ENCODE peak calls at places on chromosomes 16 and 17, in four cellular contexts. B is GM12878, A is SK-N-SH, X is K562. O is an unnamed sample.

GRCh38 chr16:87806608-87807546 is 41.1 kb upstream of the KLHDC4 start:
- DNase-seq in B (no peak), X (peak), A (peak), O (no peak)

GRCh38 chr16:75322706-75323105 is 71.3 kb upstream of the BCAR1 start:
- DNase-seq in A (no peak), B (no peak), X (no peak), O (no peak)

GRCh38 chr16:87035053-87035452 is 282.1 kb downstream of the C16orf95 start:
- DNase-seq in X (no peak), B (no peak), A (no peak), O (no peak)

GRCh38 chr17:70080541-70081347 is 5.7 kb downstream of the KCNJ16 start:
- DNase-seq in X (no peak), A (no peak), B (no peak), O (no peak)

GRCh38 chr17:71757956-71758355 is 362.9 kb upstream of the SOX9 start:
- DNase-seq in X (no peak), B (no peak), A (no peak), O (no peak)

GRCh38 chr17:80081596-80081995 is 19.8 kb upstream of the GAA start:
- DNase-seq in A (no peak), B (no peak), X (no peak), O (no peak)

GRCh38 chr17:66655861-66656260 is 179.1 kb upstream of the CACNG5 start:
- DNase-seq in X (peak), A (no peak), B (no peak), O (no peak)

GRCh38 chr16:9647981-9648701 is 534.1 kb downstream of the GRIN2A start:
- DNase-seq in B (no peak), A (peak), X (peak), O (no peak)

GRCh38 chr17:77332034-77332971 is 191.5 kb downstream of the SEC14L1 start:
- DNase-seq in B (no peak), X (no peak), A (no peak), O (no peak)

GRCh38 chr17:74860229-74860998 is 729 bp upstream of the GRIN2C start:
- DNase-seq in A (peak), B (no peak), X (no peak), O (peak)

GRCh38 chr17:29079887-29080286 is 36.9 kb downstream of the PIPOX start:
- DNase-seq in X (no peak), A (no peak), B (no peak), O (no peak)

GRCh38 chr17:59699786-59700185 is 7.4 kb downstream of the PTRH2 start:
- DNase-seq in A (no peak), B (no peak), X (no peak), O (no peak)

GRCh38 chr17:59520276-59520675 is 45.1 kb upstream of the DHX40 start:
- DNase-seq in B (no peak), A (no peak), X (no peak), O (no peak)

GRCh38 chr17:45410144-45411091 is 22.3 kb downstream of the ARHGAP27 start:
- DNase-seq in A (peak), X (no peak), B (no peak), O (no peak)

GRCh38 chr16:24906199-24906808 is 60.5 kb downstream of the SLC5A11 start:
- DNase-seq in X (no peak), B (no peak), A (no peak), O (no peak)

GRCh38 chr17:30005709-30006320 is 64.4 kb downstream of the EFCAB5 start:
- DNase-seq in A (no peak), B (no peak), X (peak), O (no peak)

GRCh38 chr16:20971420-20971819 is 70.8 kb downstream of the LYRM1 start:
- DNase-seq in A (no peak), X (no peak), B (no peak), O (no peak)

GRCh38 chr17:78621720-78622490 is 44.7 kb upstream of the DNAH17 start:
- DNase-seq in A (no peak), B (no peak), X (no peak), O (no peak)

GRCh38 chr17:34758316-34758715 is 178.9 kb downstream of the TMEM132E start:
- DNase-seq in A (no peak), X (no peak), B (no peak), O (no peak)

GRCh38 chr17:45771473-45771959 is 12.6 kb upstream of the CRHR1 start:
- DNase-seq in A (no peak), B (no peak), X (no peak), O (no peak)

GRCh38 chr16:88591577-88592021 is 21.4 kb downstream of the ZC3H18 start:
- DNase-seq in A (no peak), X (no peak), B (peak), O (no peak)

GRCh38 chr16:1331712-1332617 is 1.5 kb upstream of the BAIAP3 start:
- DNase-seq in B (peak), A (peak), X (peak), O (no peak)

GRCh38 chr16:48413291-48413690 is 28.1 kb upstream of the SIAH1 start:
- DNase-seq in B (no peak), A (no peak), X (no peak), O (no peak)

DNA sequence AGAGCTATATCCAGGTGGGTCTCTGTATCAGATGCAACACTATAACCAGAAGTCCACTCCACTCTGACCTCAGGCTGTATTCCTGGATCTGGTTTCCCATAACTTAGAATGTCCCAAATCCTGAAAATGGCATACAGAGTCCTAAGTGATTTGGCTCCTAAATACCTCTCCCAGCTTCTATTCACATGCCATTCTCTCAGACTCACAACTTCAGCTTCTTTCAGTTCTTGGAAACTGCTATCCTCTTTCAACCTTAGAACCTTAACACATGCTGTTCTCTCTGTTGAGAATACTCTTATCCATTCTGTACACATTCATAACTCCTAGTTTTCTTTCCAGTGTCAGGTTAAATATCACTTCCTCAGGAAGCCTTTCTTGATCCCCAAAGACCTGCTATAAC is 132.0 kb downstream of the BRIP1 start:
- DNase-seq in A (peak), X (no peak), B (no peak), O (no peak)
- H2AFZ ChIP-seq in A (no peak), X (no peak), B (no peak), O (no peak)

DNA sequence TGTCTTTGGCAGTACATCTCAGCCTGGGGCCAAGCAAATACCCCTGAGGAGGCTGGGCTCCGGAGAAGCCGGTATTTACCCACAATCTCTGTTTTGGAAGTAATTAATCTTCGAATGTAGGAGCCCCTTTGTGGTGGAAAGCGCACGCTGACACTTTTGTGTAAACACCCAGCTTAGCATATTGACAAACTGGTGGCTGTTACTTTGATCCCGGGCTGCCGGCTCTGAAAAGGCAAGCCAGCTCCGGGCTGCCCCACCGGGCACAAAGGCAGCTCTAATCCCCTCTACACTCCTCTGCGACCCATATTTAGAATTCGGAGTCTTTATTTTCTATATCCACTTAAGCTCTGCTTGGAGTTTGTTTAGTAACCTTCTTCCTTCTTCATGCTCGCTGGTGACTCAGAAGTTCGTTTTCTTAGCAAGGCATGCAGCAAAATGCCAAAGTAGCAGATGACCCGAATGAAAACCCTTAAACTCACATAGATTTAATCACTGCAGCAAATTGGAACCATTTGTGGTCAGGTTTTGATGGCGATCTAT is 144.0 kb upstream of the IRX3 start:
- DNase-seq in B (no peak), X (no peak), A (no peak), O (no peak)
- TF ChIP-seq JUND in B (no peak), X (no peak), A (peak), O (no peak)

GRCh38 chr16:19170043-19170655 is 2.1 kb downstream of the SYT17 start:
- DNase-seq in B (no peak), A (no peak), X (no peak), O (no peak)
- TF ChIP-seq USF2 in B (no peak), A (no peak), X (no peak), O (no peak)

DNA sequence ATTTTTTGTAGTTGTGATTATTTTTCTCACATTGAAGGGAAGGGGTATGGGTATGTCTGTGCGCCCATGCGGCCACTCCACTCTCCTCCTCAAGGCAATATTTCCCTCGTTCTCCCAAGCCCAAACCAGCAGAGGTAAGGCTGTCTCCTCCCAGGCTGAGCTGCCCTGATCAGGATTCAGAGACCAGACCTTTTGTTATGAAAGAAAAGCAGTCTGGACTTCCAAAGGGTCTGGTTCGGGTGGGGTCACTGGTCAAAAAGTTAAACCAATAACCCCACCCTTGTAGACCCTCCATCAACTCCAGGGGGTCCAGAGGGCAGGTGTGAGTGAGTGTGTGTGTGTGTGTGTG is 5.7 kb upstream of the DLX4 start:
- DNase-seq in A (no peak), B (no peak), X (no peak), O (no peak)
- H2AFZ ChIP-seq in A (no peak), B (no peak), X (no peak), O (no peak)

GRCh38 chr17:52147872-52148271 is 10.6 kb downstream of the CA10 start:
- DNase-seq in B (no peak), X (no peak), A (no peak), O (no peak)

GRCh38 chr17:52148969-52149351 is 9.6 kb downstream of the CA10 start:
- DNase-seq in A (no peak), X (no peak), B (no peak), O (no peak)

GRCh38 chr17:52145496-52145895 is 13.0 kb downstream of the CA10 start:
- DNase-seq in B (no peak), X (no peak), A (no peak), O (no peak)

GRCh38 chr17:52148288-52148968 is 10.1 kb downstream of the CA10 start:
- DNase-seq in X (no peak), A (no peak), B (no peak), O (no peak)

GRCh38 chr17:52147431-52147830 is 11.1 kb downstream of the CA10 start:
- DNase-seq in A (no peak), B (no peak), X (no peak), O (no peak)
- TF ChIP-seq JUND in A (no peak), B (no peak), X (no peak), O (no peak)

DNA sequence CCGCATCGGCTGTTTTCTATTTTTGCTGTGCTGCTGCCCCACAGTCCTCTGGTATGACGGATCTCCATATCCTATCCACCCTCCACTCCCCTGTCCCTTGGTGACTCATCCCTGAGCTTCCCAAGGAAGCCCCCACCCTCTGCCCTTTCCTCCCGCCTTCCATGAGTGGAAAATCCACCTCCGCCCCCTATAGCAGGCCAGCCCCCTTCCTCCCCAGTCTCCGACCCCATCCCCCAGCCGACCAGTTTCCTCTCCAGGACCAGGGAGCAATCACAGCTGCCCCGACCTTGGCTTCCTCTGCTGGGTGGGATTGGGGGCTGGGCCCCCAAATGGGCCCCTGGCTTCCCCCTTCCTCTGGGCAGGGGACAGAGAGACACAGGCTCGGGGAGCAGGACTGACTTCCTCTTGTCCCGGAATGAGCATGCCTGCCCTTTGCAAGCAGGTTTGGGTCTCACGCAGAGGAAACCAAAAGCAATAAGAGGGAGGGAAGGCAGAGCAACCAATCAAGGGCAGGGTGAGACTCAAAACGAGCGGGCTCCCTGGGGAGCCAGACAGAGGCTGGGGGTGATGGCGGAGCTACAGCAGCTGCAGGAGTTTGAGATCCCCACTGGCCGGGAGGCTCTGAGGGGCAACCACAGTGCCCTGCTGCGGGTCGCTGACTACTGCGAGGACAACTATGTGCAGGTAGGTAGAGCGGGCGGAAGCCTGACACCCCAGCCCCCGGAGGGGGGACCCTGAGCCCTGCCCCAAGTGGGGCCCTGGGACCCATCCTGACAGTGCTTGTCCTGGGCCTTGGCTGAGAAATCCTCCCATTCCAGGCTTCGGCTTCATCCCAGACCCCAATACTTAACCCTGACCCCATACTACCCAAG is at the start of the genes ABI3 and GNGT2:
- DNase-seq in X (no peak), B (peak), A (peak), O (no peak)
- TF ChIP-seq USF2 in X (no peak), B (no peak), A (no peak), O (no peak)